ENCODE peak calls at places on chromosomes 4 and X, in seven cellular contexts. A is transverse colon, U is cardiac muscle cell, H is upper lobe of right lung, P is sigmoid colon, N is Caco-2, W is heart right ventricle. L is an unnamed sample.

GRCh38 chr4:25949166-25949748 is 35.2 kb downstream of the SMIM20 start:
- DNase-seq in A (no peak), U (no peak), H (no peak), P (no peak), N (peak; percentile 62), W (no peak), L (no peak)

GRCh38 chrX:130118941-130119640 is 8.8 kb upstream of the ELF4 start:
- DNase-seq in A (no peak), U (peak; percentile 50), H (no peak), P (no peak), N (no peak), W (no peak), L (no peak)

GRCh38 chrX:149819371-149819770 is 37.6 kb downstream of the MAGEA9 start:
- DNase-seq in A (no peak), U (no peak), H (no peak), P (no peak), N (no peak), W (no peak), L (no peak)

GRCh38 chr4:169925678-169926077 is 100.5 kb downstream of the MFAP3L start:
- DNase-seq in A (no peak), U (no peak), H (no peak), P (no peak), N (no peak), W (no peak), L (no peak)

GRCh38 chr4:169379688-169380087 is 108.9 kb upstream of the SH3RF1 start:
- DNase-seq in A (no peak), U (no peak), H (no peak), P (no peak), N (no peak), W (no peak), L (no peak)

GRCh38 chrX:23003121-23003520 is 3.4 kb downstream of the DDX53 start:
- DNase-seq in A (no peak), U (peak; percentile 25), H (no peak), P (no peak), N (no peak), W (no peak), L (no peak)

GRCh38 chr4:123869517-123870282 is 473.1 kb downstream of the SPRY1 start:
- DNase-seq in A (no peak), U (no peak), H (no peak), P (peak; percentile 69), N (no peak), W (no peak), L (no peak)

GRCh38 chrX:131779313-131779712 is 235.4 kb downstream of the OR13H1 start:
- DNase-seq in A (no peak), U (no peak), H (no peak), P (no peak), N (no peak), W (no peak), L (no peak)

GRCh38 chr4:15906024-15906443 is 32.5 kb downstream of the FGFBP1 start:
- DNase-seq in A (peak; percentile 84), U (no peak), H (peak; percentile 91), P (no peak), N (peak; percentile 74), W (no peak), L (no peak)

GRCh38 chr4:4752576-4753401 is 106.7 kb upstream of the MSX1 start:
- DNase-seq in A (no peak), U (no peak), H (peak; percentile 12), P (no peak), N (no peak), W (no peak), L (no peak)

GRCh38 chr4:20840648-20841190 is 140.5 kb downstream of the PACRGL start:
- DNase-seq in A (no peak), U (peak; percentile 21), H (no peak), P (no peak), N (no peak), W (no peak), L (no peak)

DNA sequence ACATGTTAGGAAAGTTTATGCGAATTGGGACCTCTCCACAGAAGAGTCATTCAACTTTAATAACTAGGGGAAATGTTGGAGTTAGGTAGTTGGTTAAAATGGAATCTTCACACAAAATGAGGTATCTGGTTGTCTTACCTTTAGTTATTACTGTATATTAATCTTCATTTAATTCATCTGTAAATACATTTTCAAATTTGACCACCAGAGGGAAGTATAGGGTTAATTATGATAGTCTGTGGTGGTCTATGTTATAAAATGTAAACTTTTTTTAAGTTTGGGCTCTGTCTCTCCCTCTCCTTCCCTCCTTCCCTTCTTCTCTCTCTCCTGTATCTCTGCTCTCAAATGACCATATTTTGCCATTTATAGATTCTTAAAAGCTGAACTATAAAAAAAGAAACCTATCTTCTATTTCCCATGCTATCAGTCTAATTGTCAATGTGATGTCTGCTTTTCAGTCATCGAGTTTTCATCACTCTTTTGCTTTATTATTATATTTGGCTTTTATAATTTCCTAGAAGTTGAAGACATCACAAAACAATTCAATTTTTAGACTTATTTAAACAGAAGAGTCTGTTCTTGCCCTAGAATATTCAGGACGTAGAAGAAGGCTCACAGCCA is 49.8 kb downstream of the TMEM144 start:
- DNase-seq in A (no peak), U (peak; percentile 57), H (no peak), P (no peak), N (no peak), W (no peak), L (no peak)
- TF ChIP-seq CTCF in A (peak; percentile 4), U (peak; percentile 36), H (peak; percentile 36), P (no peak), N (peak; percentile 48), W (peak; percentile 31), L (peak; percentile 25)

GRCh38 chrX:19735244-19735643 is 152.2 kb downstream of the SH3KBP1 start:
- DNase-seq in A (no peak), U (no peak), H (no peak), P (no peak), N (no peak), W (no peak), L (no peak)

GRCh38 chrX:19744231-19744630 is 143.2 kb downstream of the SH3KBP1 start:
- DNase-seq in A (no peak), U (no peak), H (no peak), P (no peak), N (no peak), W (no peak), L (no peak)

GRCh38 chrX:19740744-19741143 is 146.7 kb downstream of the SH3KBP1 start:
- DNase-seq in A (no peak), U (no peak), H (no peak), P (no peak), N (peak; percentile 44), W (no peak), L (no peak)

GRCh38 chrX:19743386-19743785 is 144.0 kb downstream of the SH3KBP1 start:
- DNase-seq in A (peak; percentile 17), U (no peak), H (no peak), P (no peak), N (no peak), W (no peak), L (no peak)

GRCh38 chrX:19739683-19740082 is 147.7 kb downstream of the SH3KBP1 start:
- DNase-seq in A (peak; percentile 71), U (peak; percentile 73), H (peak; percentile 64), P (peak; percentile 75), N (peak; percentile 60), W (peak; percentile 49), L (peak; percentile 49)
- H3K4me1 ChIP-seq in A (no peaks in the 10 kb centered on the region), U (no peaks in the 10 kb centered on the region), H (peaks cover 4% of the 10 kb centered on the region), P (no peaks in the 10 kb centered on the region), N (peaks cover 17% of the 10 kb centered on the region), W (no peaks in the 10 kb centered on the region), L (no peaks in the 10 kb centered on the region)

GRCh38 chr4:2714918-2715317 is 41.2 kb downstream of the TNIP2 start:
- DNase-seq in A (no peak), U (peak; percentile 54), H (no peak), P (peak; percentile 2), N (no peak), W (no peak), L (no peak)

GRCh38 chr4:2714071-2714770 is 41.9 kb downstream of the TNIP2 start:
- DNase-seq in A (no peak), U (peak; percentile 86), H (no peak), P (peak; percentile 69), N (no peak), W (peak; percentile 70), L (peak; percentile 80)

GRCh38 chr4:2713337-2713736 is 42.8 kb downstream of the TNIP2 start:
- DNase-seq in A (no peak), U (no peak), H (no peak), P (no peak), N (no peak), W (no peak), L (no peak)

GRCh38 chr4:2715426-2715825 is 40.7 kb downstream of the TNIP2 start:
- DNase-seq in A (no peak), U (no peak), H (no peak), P (peak; percentile 28), N (no peak), W (no peak), L (no peak)

DNA sequence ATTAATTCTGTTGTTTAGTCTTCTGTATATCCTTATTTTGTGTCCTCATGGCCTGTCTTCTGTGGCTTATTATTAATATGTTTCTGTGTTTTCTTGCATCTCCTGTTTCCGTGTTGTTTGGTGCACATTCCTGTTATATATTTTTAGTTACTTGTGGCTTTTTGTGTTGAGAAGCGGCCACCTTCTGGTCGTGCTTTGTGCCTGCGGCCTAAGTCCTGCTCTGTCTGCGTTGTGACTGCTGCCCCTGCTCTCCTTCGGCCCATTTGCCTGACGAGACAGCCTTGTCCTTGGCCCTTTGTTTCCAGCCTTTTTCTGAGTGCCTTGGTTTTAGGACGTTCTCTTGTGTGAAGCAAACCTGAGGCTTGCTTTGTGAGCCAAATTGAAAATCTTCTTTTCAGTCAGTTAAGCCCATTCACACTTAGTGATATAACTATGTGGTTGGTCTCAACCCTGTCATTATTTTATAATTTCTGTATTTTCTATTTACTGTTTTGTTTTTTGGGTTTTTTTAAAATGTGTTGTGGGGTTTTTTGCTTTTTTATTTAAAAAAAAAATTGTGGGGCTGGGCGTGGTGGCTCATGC is 43.8 kb downstream of the TNIP2 start:
- DNase-seq in A (no peak), U (peak; percentile 12), H (no peak), P (peak; percentile 33), N (no peak), W (no peak), L (no peak)
- TF ChIP-seq CTCF in A (no peak), U (peak; percentile 12), H (no peak), P (no peak), N (peak; percentile 38), W (no peak), L (peak; percentile 55)

GRCh38 chrX:71623105-71623450 is 4.8 kb upstream of the CXCR3 start:
- DNase-seq in A (no peak), U (no peak), H (no peak), P (no peak), N (no peak), W (no peak), L (no peak)

GRCh38 chrX:71622347-71623104 is 4.2 kb upstream of the CXCR3 start:
- DNase-seq in A (peak; percentile 87), U (peak; percentile 83), H (peak; percentile 84), P (peak; percentile 93), N (peak; percentile 80), W (peak; percentile 75), L (peak; percentile 40)

GRCh38 chrX:71621644-71622346 is 3.5 kb upstream of the CXCR3 start:
- DNase-seq in A (peak; percentile 47), U (peak; percentile 20), H (no peak), P (no peak), N (no peak), W (peak; percentile 6), L (no peak)

GRCh38 chrX:71625471-71625870 is 7.2 kb upstream of the CXCR3 start:
- DNase-seq in A (no peak), U (no peak), H (no peak), P (no peak), N (no peak), W (no peak), L (no peak)

DNA sequence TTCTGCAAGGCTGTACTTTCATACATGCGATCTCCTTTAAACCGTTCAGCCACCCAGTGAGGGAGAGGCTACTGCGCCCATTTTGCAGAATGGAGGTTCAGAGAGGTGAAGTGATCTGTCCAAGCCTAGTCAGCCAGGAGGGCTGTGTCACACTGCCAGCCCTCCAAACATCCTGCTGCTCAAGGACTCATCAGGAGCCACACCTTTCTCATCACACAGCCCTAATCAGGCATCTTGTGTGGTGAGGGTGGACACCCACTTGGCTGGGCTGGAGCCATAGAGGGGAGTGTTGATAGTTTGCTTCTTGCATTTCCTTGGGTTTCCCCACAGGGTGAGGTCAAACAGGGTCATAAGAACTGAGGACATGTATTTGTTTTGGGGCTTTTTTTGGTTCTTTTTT is 5.4 kb upstream of the CXCR3 start:
- DNase-seq in A (peak; percentile 24), U (no peak), H (no peak), P (no peak), N (no peak), W (no peak), L (no peak)
- H3K4me1 ChIP-seq in A (peaks cover 57% of the 10 kb centered on the region), U (no peaks in the 10 kb centered on the region), H (peaks cover 15% of the 10 kb centered on the region), P (peaks cover 10% of the 10 kb centered on the region), N (peaks cover 11% of the 10 kb centered on the region), W (peaks cover 15% of the 10 kb centered on the region), L (no peaks in the 10 kb centered on the region)

L was measured in BE2C.